ENCODE peak calls at places on chromosomes 2 and 18, in four cellular contexts. B, C, V and R are unnamed samples.

GRCh38 chr18:55510809-55511208 is 77.2 kb downstream of the TCF4 start:
- DNase-seq in B (peak), C (peak), V (no peak), R (peak)

GRCh38 chr2:15177103-15177502 is 384.0 kb downstream of the NBAS start:
- DNase-seq in B (peak), C (peak), V (peak), R (peak)

GRCh38 chr2:106552966-106553365 is 65.8 kb downstream of the CD8B2 start:
- DNase-seq in B (no peak), C (no peak), V (no peak), R (no peak)

GRCh38 chr18:12460874-12461273 is 53.1 kb downstream of the PRELID3A start:
- DNase-seq in B (no peak), C (no peak), V (no peak), R (peak)

GRCh38 chr2:140586379-140586778 is 1544.4 kb downstream of the LRP1B start:
- DNase-seq in B (peak), C (peak), V (peak), R (peak)

GRCh38 chr2:11980809-11981208 is 234.4 kb downstream of the LPIN1 start:
- DNase-seq in B (no peak), C (no peak), V (no peak), R (no peak)

GRCh38 chr2:188322569-188323531 is 31.2 kb downstream of the GULP1 start:
- DNase-seq in B (peak), C (peak), V (no peak), R (peak)

GRCh38 chr18:33123852-33124251 is 316.7 kb downstream of the CCDC178 start:
- DNase-seq in B (no peak), C (no peak), V (no peak), R (no peak)

GRCh38 chr2:10835052-10835970 is 22.7 kb upstream of the PDIA6 start:
- DNase-seq in B (peak), C (peak), V (peak), R (peak)

GRCh38 chr2:203603451-203604389 is 68.6 kb upstream of the RAPH1 start:
- DNase-seq in B (no peak), C (no peak), V (no peak), R (no peak)

GRCh38 chr2:85787981-85788340 is 34.2 kb downstream of the ATOH8 start:
- DNase-seq in B (no peak), C (no peak), V (no peak), R (no peak)

GRCh38 chr2:166411473-166412230 is 35.9 kb upstream of the SCN9A start:
- DNase-seq in B (peak), C (no peak), V (peak), R (peak)
- H2AFZ ChIP-seq in B (peak), C (no peak), V (peak), R (peak)

GRCh38 chr2:71614976-71615768 is 161.8 kb downstream of the DYSF start:
- DNase-seq in B (peak), C (no peak), V (no peak), R (peak)
- H2AFZ ChIP-seq in B (peak), C (no peak), V (no peak), R (peak)

DNA sequence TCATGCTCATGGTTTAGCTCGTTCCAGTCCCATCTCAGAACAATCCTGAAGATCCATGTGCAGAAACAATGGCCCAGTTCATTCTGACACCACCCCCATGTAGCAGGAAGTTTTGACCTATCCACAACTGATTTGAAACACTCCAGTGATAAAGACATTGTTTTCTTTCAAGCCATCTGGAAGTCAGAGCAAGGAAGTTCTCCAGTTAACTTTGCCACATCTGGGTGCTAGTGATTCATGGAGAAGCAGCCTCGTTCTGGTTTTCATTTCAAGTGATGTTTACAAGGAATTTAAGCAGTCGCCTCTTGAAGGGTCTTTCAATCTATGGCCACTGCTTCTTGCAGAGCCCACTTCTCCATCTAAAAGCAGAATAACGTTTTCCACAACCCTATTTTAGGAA is 36.6 kb upstream of the TWIST2 start:
- DNase-seq in B (peak), C (no peak), V (no peak), R (peak)
- H2AFZ ChIP-seq in B (peak), C (no peak), V (no peak), R (no peak)

GRCh38 chr2:80244905-80245584 is 59.5 kb downstream of the LRRTM1 start:
- DNase-seq in B (no peak), C (no peak), V (no peak), R (no peak)
- H2AFZ ChIP-seq in B (no peak), C (no peak), V (no peak), R (no peak)

GRCh38 chr18:22465859-22466602 is 48.3 kb upstream of the CTAGE1 start:
- DNase-seq in B (peak), C (peak), V (peak), R (peak)
- H2AFZ ChIP-seq in B (peak), C (peak), V (peak), R (peak)

GRCh38 chr2:157476915-157477709 is 33.2 kb upstream of the CYTIP start:
- DNase-seq in B (peak), C (peak), V (peak), R (peak)
- H2AFZ ChIP-seq in B (no peak), C (no peak), V (no peak), R (no peak)

GRCh38 chr2:164821338-164821737 is 20.3 kb downstream of the COBLL1 start:
- DNase-seq in B (no peak), C (no peak), V (no peak), R (no peak)

GRCh38 chr2:164831180-164831579 is 10.4 kb downstream of the COBLL1 start:
- DNase-seq in B (no peak), C (no peak), V (no peak), R (no peak)

GRCh38 chr2:164824865-164825264 is 16.8 kb downstream of the COBLL1 start:
- DNase-seq in B (peak), C (peak), V (peak), R (no peak)

GRCh38 chr2:164823126-164823525 is 18.5 kb downstream of the COBLL1 start:
- DNase-seq in B (no peak), C (no peak), V (no peak), R (no peak)

GRCh38 chr2:164826293-164827243 is 15.1 kb downstream of the COBLL1 start:
- DNase-seq in B (peak), C (peak), V (peak), R (peak)
- H2AFZ ChIP-seq in B (peak), C (no peak), V (peak), R (no peak)

GRCh38 chr2:157155992-157156391 is 101.5 kb upstream of the GALNT5 start:
- DNase-seq in B (no peak), C (no peak), V (no peak), R (no peak)

GRCh38 chr2:157152362-157152761 is 105.1 kb upstream of the GALNT5 start:
- DNase-seq in B (no peak), C (no peak), V (no peak), R (no peak)

DNA sequence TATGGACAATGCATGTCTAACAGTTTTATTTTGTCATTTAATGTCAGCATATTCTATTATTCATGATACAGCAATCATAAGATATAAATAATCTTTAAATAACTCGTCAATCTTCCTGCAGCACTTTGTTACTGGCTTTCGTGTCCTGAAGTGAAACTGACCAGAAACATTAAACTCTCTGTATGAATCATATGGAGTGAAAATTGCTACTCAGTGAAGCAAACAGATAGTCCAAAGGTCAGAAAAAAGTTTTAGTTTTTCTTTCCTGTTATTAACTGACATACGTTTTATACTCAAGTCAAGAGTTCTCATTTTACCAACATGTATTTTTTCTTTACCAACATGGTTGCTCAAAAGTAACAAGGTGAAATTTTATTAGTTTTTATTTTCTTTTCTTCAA is 106.8 kb upstream of the GALNT5 start:
- DNase-seq in B (peak), C (peak), V (no peak), R (peak)
- H2AFZ ChIP-seq in B (no peak), C (peak), V (no peak), R (no peak)

GRCh38 chr2:182069416-182069815 is 83.8 kb downstream of the PPP1R1C start:
- DNase-seq in B (no peak), C (no peak), V (no peak), R (no peak)

GRCh38 chr2:182067393-182067792 is 81.7 kb downstream of the PPP1R1C start:
- DNase-seq in B (no peak), C (no peak), V (no peak), R (no peak)

GRCh38 chr2:182066439-182067061 is 80.9 kb downstream of the PPP1R1C start:
- DNase-seq in B (peak), C (peak), V (peak), R (peak)

GRCh38 chr2:182070736-182071135 is 85.1 kb downstream of the PPP1R1C start:
- DNase-seq in B (no peak), C (no peak), V (no peak), R (no peak)

GRCh38 chr2:182068811-182069210 is 83.2 kb downstream of the PPP1R1C start:
- DNase-seq in B (peak), C (peak), V (no peak), R (no peak)
- H2AFZ ChIP-seq in B (peak), C (no peak), V (no peak), R (no peak)

GRCh38 chr2:184555352-184555751 is 43.0 kb upstream of the ZNF804A start:
- DNase-seq in B (no peak), C (peak), V (no peak), R (no peak)

GRCh38 chr2:184560603-184561002 is 37.7 kb upstream of the ZNF804A start:
- DNase-seq in B (no peak), C (no peak), V (no peak), R (no peak)

GRCh38 chr2:184562532-184562931 is 35.8 kb upstream of the ZNF804A start:
- DNase-seq in B (peak), C (peak), V (peak), R (peak)

GRCh38 chr2:184556639-184557038 is 41.7 kb upstream of the ZNF804A start:
- DNase-seq in B (no peak), C (no peak), V (no peak), R (no peak)

GRCh38 chr2:184558713-184559464 is 39.4 kb upstream of the ZNF804A start:
- DNase-seq in B (peak), C (peak), V (no peak), R (no peak)
- H2AFZ ChIP-seq in B (no peak), C (no peak), V (no peak), R (no peak)